ENCODE peak calls at places on chromosomes 13 and 19, in nine cellular contexts. B is sigmoid colon, V is prostate gland, D is breast epithelium, S is Peyer's patch, J is esophagus muscularis mucosa, A is heart left ventricle, K is uterus, L is IMR-90. N is an unnamed sample. For H3K9me3, the result is how much of the 10 kb centered on the place peaks cover.

GRCh38 chr19:57825501-57825900 is 4.6 kb upstream of the ZNF587B start:
- DNase-seq in B (no peak), V (no peak), D (no peak), S (no peak), J (no peak), A (no peak), K (no peak), L (no peak), N (no peak)

GRCh38 chr13:40662866-40663265 is 3.6 kb downstream of the FOXO1 start:
- DNase-seq in B (no peak), V (no peak), D (no peak), S (no peak), J (no peak), A (no peak), K (no peak), L (no peak), N (no peak)

GRCh38 chr13:74423434-74423833 is 289.2 kb upstream of the KLF12 start:
- DNase-seq in B (no peak), V (no peak), D (no peak), S (no peak), J (no peak), A (no peak), K (no peak), L (no peak), N (no peak)

GRCh38 chr13:33764716-33765115 is 53.2 kb upstream of the RFC3 start:
- DNase-seq in B (no peak), V (no peak), D (peak), S (no peak), J (no peak), A (no peak), K (no peak), L (no peak), N (no peak)

GRCh38 chr19:4054471-4055208 is 12.1 kb downstream of the ZBTB7A start:
- DNase-seq in B (no peak), V (no peak), D (no peak), S (no peak), J (no peak), A (no peak), K (no peak), L (no peak), N (no peak)

GRCh38 chr13:44197791-44198770 is 175.5 kb upstream of the SERP2 start:
- DNase-seq in B (no peak), V (no peak), D (no peak), S (no peak), J (peak), A (no peak), K (no peak), L (peak), N (no peak)

GRCh38 chr19:18743281-18743825 is 47.8 kb downstream of the COMP start:
- DNase-seq in B (no peak), V (peak), D (no peak), S (no peak), J (no peak), A (peak), K (peak), L (peak), N (no peak)

GRCh38 chr19:43474986-43475705 is 9.7 kb upstream of the LYPD3 start:
- DNase-seq in B (peak), V (peak), D (peak), S (peak), J (peak), A (peak), K (peak), L (peak), N (peak)

GRCh38 chr19:38649305-38650179 is 2.1 kb downstream of the ACTN4 start:
- DNase-seq in B (no peak), V (peak), D (peak), S (no peak), J (no peak), A (no peak), K (peak), L (no peak), N (no peak)

GRCh38 chr19:32773126-32773525 is 53.6 kb downstream of the TDRD12 start:
- DNase-seq in B (no peak), V (no peak), D (no peak), S (no peak), J (no peak), A (no peak), K (no peak), L (no peak), N (no peak)

GRCh38 chr19:35015576-35016351 is 14.5 kb upstream of the SCN1B start:
- DNase-seq in B (peak), V (no peak), D (no peak), S (no peak), J (no peak), A (no peak), K (no peak), L (peak), N (no peak)

GRCh38 chr19:3687393-3687773 is 12.9 kb downstream of the PIP5K1C start:
- DNase-seq in B (no peak), V (no peak), D (no peak), S (no peak), J (no peak), A (no peak), K (no peak), L (no peak), N (no peak)

GRCh38 chr19:5624154-5624663 is 1.3 kb downstream of the SAFB start:
- DNase-seq in B (peak), V (peak), D (peak), S (no peak), J (no peak), A (no peak), K (peak), L (peak), N (peak)

GRCh38 chr13:107900775-107901174 is 314.6 kb downstream of the LIG4 start:
- DNase-seq in B (no peak), V (no peak), D (no peak), S (no peak), J (no peak), A (no peak), K (no peak), L (peak), N (no peak)

GRCh38 chr19:36140289-36141038 is 598 bp downstream of the CAPNS1 start:
- DNase-seq in B (peak), V (peak), D (peak), S (peak), J (no peak), A (no peak), K (peak), L (peak), N (peak)

GRCh38 chr19:11261902-11262839 is at the start of gene DOCK6:
- DNase-seq in B (peak), V (no peak), D (peak), S (peak), J (no peak), A (no peak), K (no peak), L (no peak), N (no peak)

GRCh38 chr19:56118666-56119584 is 2.2 kb downstream of the ZNF787 start:
- DNase-seq in B (no peak), V (no peak), D (no peak), S (no peak), J (no peak), A (no peak), K (no peak), L (no peak), N (no peak)

GRCh38 chr19:10642473-10642872 is 11.7 kb upstream of the ILF3 start:
- DNase-seq in B (no peak), V (no peak), D (no peak), S (no peak), J (no peak), A (no peak), K (no peak), L (no peak), N (no peak)

GRCh38 chr19:54206030-54206830 is 5.6 kb downstream of the RPS9 start:
- DNase-seq in B (no peak), V (no peak), D (no peak), S (no peak), J (no peak), A (no peak), K (no peak), L (no peak), N (no peak)

GRCh38 chr19:14102102-14102696 is 11.6 kb upstream of the SAMD1 start:
- DNase-seq in B (no peak), V (no peak), D (no peak), S (no peak), J (no peak), A (peak), K (no peak), L (no peak), N (no peak)
- TF ChIP-seq POLR2A in B (no peak), V (no peak), D (no peak), S (no peak), J (no peak), A (no peak), K (no peak), L (no peak), N (no peak)

DNA sequence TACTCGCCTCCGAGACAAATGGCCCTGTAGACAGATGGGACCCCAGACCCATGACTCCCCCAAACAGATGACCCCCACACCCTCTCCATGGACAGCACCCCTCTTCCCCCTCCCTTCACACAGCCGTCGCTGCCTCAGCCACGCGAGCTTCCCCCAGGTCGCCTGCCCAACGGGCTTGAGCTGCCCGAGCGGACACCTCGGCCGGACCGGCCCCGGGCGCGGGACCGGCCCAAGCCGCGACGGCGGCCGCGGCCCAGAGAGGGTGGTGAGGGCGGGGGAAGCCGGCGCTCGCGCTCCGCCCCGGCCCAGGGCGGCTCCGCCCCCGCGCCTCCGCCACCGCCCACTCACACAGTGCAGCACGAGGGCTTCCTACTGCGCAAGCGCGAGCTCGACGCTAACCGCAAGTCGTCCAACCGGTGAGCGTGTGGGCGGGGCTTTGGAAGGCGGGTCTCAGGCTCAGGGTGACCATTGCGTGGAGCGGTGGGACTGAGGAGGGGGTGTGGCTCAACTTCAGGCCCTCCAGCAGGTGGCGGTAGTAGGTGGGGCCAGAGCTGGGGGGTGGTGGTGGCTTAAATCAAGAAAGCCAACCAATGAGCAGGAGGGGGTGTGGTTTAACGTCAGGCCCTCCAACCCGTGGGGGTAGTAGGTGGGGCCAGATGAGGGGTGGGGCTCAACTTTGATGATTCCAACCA is 6.2 kb upstream of the SHKBP1 start:
- DNase-seq in B (peak), V (peak), D (peak), S (peak), J (peak), A (peak), K (peak), L (peak), N (peak)
- TF ChIP-seq CTCF in B (no peak), V (peak), D (no peak), S (peak), J (peak), A (peak), K (no peak), L (no peak), N (no peak)

DNA sequence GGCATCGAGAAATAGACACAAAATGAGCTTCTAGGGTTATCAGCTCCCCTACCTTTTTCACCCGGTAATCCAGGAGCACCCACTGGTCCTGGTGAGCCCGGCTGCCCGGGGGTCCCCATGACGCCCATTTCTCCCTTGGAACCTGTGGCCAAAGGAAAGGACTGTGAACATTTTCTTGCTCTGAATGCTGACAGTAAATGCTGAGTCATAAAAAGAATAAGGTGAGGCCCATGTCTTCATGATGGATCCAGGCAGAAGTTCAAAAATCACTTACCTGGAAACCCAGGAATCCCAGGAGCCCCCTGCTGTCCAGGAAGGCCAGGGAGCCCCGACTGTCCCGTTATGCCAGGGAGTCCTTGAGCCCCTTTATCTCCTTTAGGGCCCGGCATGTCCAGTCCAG is 129.2 kb downstream of the COL4A1 start:
- DNase-seq in B (no peak), V (no peak), D (no peak), S (no peak), J (no peak), A (no peak), K (no peak), L (no peak), N (no peak)
- H3K9me3 ChIP-seq in B (under half), V (under half), D (under half), S (under half), J (under half), A (under half), K (under half), L (under half), N (under half)

GRCh38 chr13:49998714-49999624 is 2.1 kb downstream of the TRIM13 start:
- DNase-seq in B (no peak), V (no peak), D (no peak), S (no peak), J (no peak), A (no peak), K (no peak), L (no peak), N (no peak)

GRCh38 chr13:49997935-49998334 is 1.1 kb downstream of the TRIM13 start:
- DNase-seq in B (no peak), V (peak), D (no peak), S (no peak), J (no peak), A (no peak), K (no peak), L (no peak), N (no peak)

GRCh38 chr13:49995535-49996165 is 1.2 kb upstream of the TRIM13 start:
- DNase-seq in B (no peak), V (no peak), D (no peak), S (peak), J (no peak), A (no peak), K (no peak), L (no peak), N (no peak)

GRCh38 chr13:49996951-49997895 is at the start of gene TRIM13:
- DNase-seq in B (peak), V (peak), D (peak), S (peak), J (peak), A (peak), K (peak), L (peak), N (peak)

DNA sequence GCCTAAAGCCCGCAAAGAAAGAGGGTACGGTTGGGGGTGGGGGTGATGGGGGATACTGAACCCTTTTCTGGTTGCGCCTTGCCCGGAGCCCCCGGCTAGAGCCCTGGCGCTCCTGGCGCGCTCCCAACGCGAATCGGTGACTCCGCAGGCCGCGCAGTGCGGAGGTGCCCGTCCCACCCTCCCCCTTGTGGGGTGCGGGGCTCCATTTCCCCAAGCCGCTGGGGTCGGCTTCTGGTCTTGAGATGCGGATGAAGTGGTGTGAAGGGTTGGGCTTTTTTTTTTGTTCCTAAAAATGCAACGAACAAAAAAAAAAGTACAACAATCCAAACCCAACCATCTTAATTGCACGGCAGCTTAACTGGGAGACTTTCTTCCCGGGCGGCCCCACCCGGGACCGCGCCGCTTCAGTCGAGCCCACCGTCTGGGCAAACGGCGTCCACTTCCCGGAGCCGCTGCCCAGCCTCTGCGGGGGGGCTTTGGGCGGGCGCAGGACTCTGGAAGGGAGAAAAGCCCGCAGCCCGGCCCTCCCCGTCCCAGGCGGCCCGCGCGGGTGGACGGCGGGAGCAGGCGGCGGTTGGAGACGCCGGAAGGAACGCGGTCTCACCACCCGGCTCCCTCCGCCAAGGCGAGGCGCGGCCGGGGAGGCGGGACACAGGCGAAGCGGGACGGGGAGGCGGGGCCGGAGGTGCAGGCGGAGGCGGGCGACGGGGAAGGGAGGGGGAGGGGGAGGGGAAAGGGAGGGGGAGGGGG is 501 bp upstream of the TRIM13 start:
- DNase-seq in B (peak), V (peak), D (peak), S (peak), J (peak), A (peak), K (peak), L (peak), N (peak)
- TF ChIP-seq POLR2A in B (peak), V (peak), D (peak), S (peak), J (peak), A (no peak), K (no peak), L (peak), N (peak)

GRCh38 chr19:52190679-52191293 is 934 bp downstream of the PPP2R1A start:
- DNase-seq in B (peak), V (no peak), D (peak), S (no peak), J (no peak), A (peak), K (no peak), L (peak), N (no peak)

GRCh38 chr19:52189745-52190678 is at the start of gene PPP2R1A:
- DNase-seq in B (peak), V (peak), D (peak), S (peak), J (peak), A (peak), K (peak), L (peak), N (peak)

GRCh38 chr19:52187407-52187806 is 2.4 kb upstream of the PPP2R1A start:
- DNase-seq in B (no peak), V (no peak), D (no peak), S (no peak), J (no peak), A (no peak), K (no peak), L (no peak), N (no peak)

GRCh38 chr19:52191374-52191773 is 1.5 kb downstream of the PPP2R1A start:
- DNase-seq in B (no peak), V (no peak), D (no peak), S (no peak), J (no peak), A (no peak), K (no peak), L (no peak), N (no peak)

GRCh38 chr19:52188822-52189744 is 769 bp upstream of the PPP2R1A start:
- DNase-seq in B (peak), V (peak), D (peak), S (no peak), J (peak), A (peak), K (no peak), L (no peak), N (peak)
- TF ChIP-seq CTCF in B (no peak), V (no peak), D (no peak), S (no peak), J (no peak), A (no peak), K (no peak), L (no peak), N (no peak)

GRCh38 chr19:15923702-15924101 is 10.6 kb downstream of the CYP4F11 start:
- DNase-seq in B (no peak), V (no peak), D (no peak), S (no peak), J (no peak), A (no peak), K (no peak), L (no peak), N (no peak)

GRCh38 chr19:15928321-15928720 is 6.0 kb downstream of the CYP4F11 start:
- DNase-seq in B (no peak), V (no peak), D (no peak), S (no peak), J (no peak), A (no peak), K (no peak), L (no peak), N (no peak)

GRCh38 chr19:15922021-15922420 is 12.3 kb downstream of the CYP4F11 start:
- DNase-seq in B (no peak), V (no peak), D (no peak), S (no peak), J (no peak), A (no peak), K (no peak), L (no peak), N (no peak)

GRCh38 chr19:15926484-15926883 is 7.8 kb downstream of the CYP4F11 start:
- DNase-seq in B (no peak), V (no peak), D (no peak), S (no peak), J (no peak), A (no peak), K (no peak), L (no peak), N (no peak)
- H3K9me3 ChIP-seq in B (under half), V (under half), D (under half), S (under half), J (under half), A (under half), K (under half), L (under half), N (under half)

GRCh38 chr13:71460179-71460578 is 406.8 kb downstream of the DACH1 start:
- DNase-seq in B (no peak), V (no peak), D (no peak), S (no peak), J (no peak), A (no peak), K (no peak), L (no peak), N (no peak)
- TF ChIP-seq POLR2A in B (no peak), V (no peak), D (no peak), S (no peak), J (no peak), A (no peak), K (no peak), L (no peak), N (no peak)

DNA sequence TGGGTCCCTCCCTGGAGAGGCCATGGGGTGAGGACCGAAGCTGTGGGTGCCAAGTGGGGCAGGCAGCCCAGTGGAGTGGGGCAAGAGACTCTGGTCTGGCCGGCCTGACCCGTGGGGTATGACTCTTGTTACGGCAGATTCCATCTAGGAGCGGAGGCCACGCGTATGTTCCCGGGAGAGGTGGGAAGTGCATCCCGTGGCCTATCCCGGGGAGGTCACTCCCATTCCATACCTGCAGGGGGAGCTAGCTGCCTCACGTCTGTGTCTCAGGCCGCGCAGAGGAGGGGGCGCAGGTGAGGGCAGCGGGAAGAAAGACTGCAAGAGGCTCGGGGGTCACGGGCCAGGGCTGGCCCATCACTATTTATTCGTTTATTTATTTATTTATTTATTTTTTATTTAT is 4.9 kb downstream of the CSNK1G2 start:
- DNase-seq in B (peak), V (no peak), D (peak), S (no peak), J (no peak), A (no peak), K (peak), L (no peak), N (peak)
- TF ChIP-seq CTCF in B (peak), V (peak), D (no peak), S (peak), J (peak), A (peak), K (peak), L (peak), N (peak)